ENCODE peak calls at places on chromosomes 1 and 21, in five cellular contexts. One of them, this sample, is unnamed.

GRCh38 chr1:173429517-173430477 is 47.3 kb upstream of the PRDX6 start:
- DNase-seq in CD8-positive, alpha-beta memory T cell: peak
- DNase-seq in left cardiac atrium: peak
- DNase-seq in progenitor cell of endocrine pancreas: peak
- DNase-seq in AG04450: peak
- DNase-seq in this sample: peak

GRCh38 chr1:80258659-80259058 is 1252.1 kb upstream of the ADGRL4 start:
- DNase-seq in CD8-positive, alpha-beta memory T cell: no peak
- DNase-seq in left cardiac atrium: no peak
- DNase-seq in progenitor cell of endocrine pancreas: no peak
- DNase-seq in AG04450: no peak
- DNase-seq in this sample: no peak

GRCh38 chr21:46357335-46357604 is 33.3 kb downstream of the PCNT start:
- DNase-seq in CD8-positive, alpha-beta memory T cell: no peak
- DNase-seq in left cardiac atrium: no peak
- DNase-seq in progenitor cell of endocrine pancreas: no peak
- DNase-seq in AG04450: no peak
- DNase-seq in this sample: no peak

GRCh38 chr1:204075116-204075636 is 2.3 kb downstream of the SOX13 start:
- DNase-seq in CD8-positive, alpha-beta memory T cell: no peak
- DNase-seq in left cardiac atrium: peak
- DNase-seq in progenitor cell of endocrine pancreas: no peak
- DNase-seq in AG04450: no peak
- DNase-seq in this sample: no peak

GRCh38 chr1:14627608-14628489 is 29.4 kb downstream of the KAZN start:
- DNase-seq in CD8-positive, alpha-beta memory T cell: no peak
- DNase-seq in left cardiac atrium: no peak
- DNase-seq in progenitor cell of endocrine pancreas: no peak
- DNase-seq in AG04450: no peak
- DNase-seq in this sample: no peak

GRCh38 chr1:77825356-77825709 is 45.9 kb downstream of the MIGA1 start:
- DNase-seq in CD8-positive, alpha-beta memory T cell: no peak
- DNase-seq in left cardiac atrium: no peak
- DNase-seq in progenitor cell of endocrine pancreas: no peak
- DNase-seq in AG04450: peak
- DNase-seq in this sample: no peak

GRCh38 chr1:41776896-41777431 is 141.8 kb downstream of the HIVEP3 start:
- DNase-seq in CD8-positive, alpha-beta memory T cell: no peak
- DNase-seq in left cardiac atrium: no peak
- DNase-seq in progenitor cell of endocrine pancreas: no peak
- DNase-seq in AG04450: no peak
- DNase-seq in this sample: no peak

GRCh38 chr1:95532335-95532734 is 298.3 kb downstream of the RWDD3 start:
- DNase-seq in CD8-positive, alpha-beta memory T cell: no peak
- DNase-seq in left cardiac atrium: no peak
- DNase-seq in progenitor cell of endocrine pancreas: no peak
- DNase-seq in AG04450: no peak
- DNase-seq in this sample: no peak

GRCh38 chr21:41170442-41170841 is 2.5 kb downstream of the BACE2 start:
- DNase-seq in CD8-positive, alpha-beta memory T cell: no peak
- DNase-seq in left cardiac atrium: peak
- DNase-seq in progenitor cell of endocrine pancreas: peak
- DNase-seq in AG04450: no peak
- DNase-seq in this sample: no peak

GRCh38 chr1:229508823-229509337 is 739 bp upstream of the NUP133 start:
- DNase-seq in CD8-positive, alpha-beta memory T cell: no peak
- DNase-seq in left cardiac atrium: no peak
- DNase-seq in progenitor cell of endocrine pancreas: no peak
- DNase-seq in AG04450: no peak
- DNase-seq in this sample: no peak

GRCh38 chr1:177001556-177001955 is 163.0 kb downstream of the ASTN1 start:
- DNase-seq in CD8-positive, alpha-beta memory T cell: no peak
- DNase-seq in left cardiac atrium: no peak
- DNase-seq in progenitor cell of endocrine pancreas: no peak
- DNase-seq in AG04450: no peak
- DNase-seq in this sample: no peak

GRCh38 chr1:51667556-51667955 is 50.7 kb downstream of the OSBPL9 start:
- DNase-seq in CD8-positive, alpha-beta memory T cell: no peak
- DNase-seq in left cardiac atrium: no peak
- DNase-seq in progenitor cell of endocrine pancreas: no peak
- DNase-seq in AG04450: no peak
- DNase-seq in this sample: no peak

GRCh38 chr1:81349194-81349965 is 451.4 kb upstream of the ADGRL2 start:
- DNase-seq in CD8-positive, alpha-beta memory T cell: no peak
- DNase-seq in left cardiac atrium: no peak
- DNase-seq in progenitor cell of endocrine pancreas: no peak
- DNase-seq in AG04450: no peak
- DNase-seq in this sample: no peak

GRCh38 chr1:184770176-184770575 is 15.5 kb upstream of the EDEM3 start:
- DNase-seq in CD8-positive, alpha-beta memory T cell: no peak
- DNase-seq in left cardiac atrium: no peak
- DNase-seq in progenitor cell of endocrine pancreas: no peak
- DNase-seq in AG04450: no peak
- DNase-seq in this sample: no peak

GRCh38 chr1:1398677-1399186 is 403 bp downstream of the CCNL2 start:
- DNase-seq in CD8-positive, alpha-beta memory T cell: no peak
- DNase-seq in left cardiac atrium: no peak
- DNase-seq in progenitor cell of endocrine pancreas: no peak
- DNase-seq in AG04450: no peak
- DNase-seq in this sample: no peak

GRCh38 chr21:34037446-34037845 is 35.9 kb upstream of the MRPS6 start:
- DNase-seq in CD8-positive, alpha-beta memory T cell: no peak
- DNase-seq in left cardiac atrium: no peak
- DNase-seq in progenitor cell of endocrine pancreas: no peak
- DNase-seq in AG04450: peak
- DNase-seq in this sample: no peak

GRCh38 chr21:30881480-30881879 is at the start of gene KRTAP11-1:
- DNase-seq in CD8-positive, alpha-beta memory T cell: no peak
- DNase-seq in left cardiac atrium: no peak
- DNase-seq in progenitor cell of endocrine pancreas: no peak
- DNase-seq in AG04450: no peak
- DNase-seq in this sample: no peak

GRCh38 chr1:109266965-109267364 is 16.0 kb downstream of the PSRC1 start:
- DNase-seq in CD8-positive, alpha-beta memory T cell: no peak
- DNase-seq in left cardiac atrium: no peak
- DNase-seq in progenitor cell of endocrine pancreas: no peak
- DNase-seq in AG04450: no peak
- DNase-seq in this sample: no peak

GRCh38 chr1:231628207-231628876 is 1.8 kb downstream of the DISC1 start:
- DNase-seq in CD8-positive, alpha-beta memory T cell: no peak
- DNase-seq in left cardiac atrium: no peak
- DNase-seq in progenitor cell of endocrine pancreas: no peak
- DNase-seq in AG04450: no peak
- DNase-seq in this sample: peak

GRCh38 chr1:67460648-67461500 is 30.7 kb upstream of the SERBP1 start:
- DNase-seq in CD8-positive, alpha-beta memory T cell: no peak
- DNase-seq in left cardiac atrium: peak
- DNase-seq in progenitor cell of endocrine pancreas: no peak
- DNase-seq in AG04450: no peak
- DNase-seq in this sample: no peak

GRCh38 chr1:186762653-186763052 is 66.1 kb upstream of the PLA2G4A start:
- DNase-seq in CD8-positive, alpha-beta memory T cell: no peak
- DNase-seq in left cardiac atrium: no peak
- DNase-seq in progenitor cell of endocrine pancreas: no peak
- DNase-seq in AG04450: no peak
- DNase-seq in this sample: no peak

GRCh38 chr1:6280761-6281451 is 20.0 kb upstream of the GPR153 start:
- DNase-seq in CD8-positive, alpha-beta memory T cell: no peak
- DNase-seq in left cardiac atrium: no peak
- DNase-seq in progenitor cell of endocrine pancreas: peak
- DNase-seq in AG04450: no peak
- DNase-seq in this sample: no peak

GRCh38 chr1:241639040-241639652 is 1.0 kb downstream of the CHML start:
- DNase-seq in CD8-positive, alpha-beta memory T cell: no peak
- DNase-seq in left cardiac atrium: no peak
- DNase-seq in progenitor cell of endocrine pancreas: no peak
- DNase-seq in AG04450: no peak
- DNase-seq in this sample: no peak

GRCh38 chr21:45590246-45590725 is 48.0 kb upstream of the SLC19A1 start:
- DNase-seq in CD8-positive, alpha-beta memory T cell: peak
- DNase-seq in left cardiac atrium: peak
- DNase-seq in progenitor cell of endocrine pancreas: peak
- DNase-seq in AG04450: no peak
- DNase-seq in this sample: peak

GRCh38 chr1:8602471-8603219 is 214.8 kb downstream of the RERE start:
- DNase-seq in CD8-positive, alpha-beta memory T cell: no peak
- DNase-seq in left cardiac atrium: no peak
- DNase-seq in progenitor cell of endocrine pancreas: no peak
- DNase-seq in AG04450: no peak
- DNase-seq in this sample: no peak

GRCh38 chr1:197423006-197423405 is 155.0 kb downstream of the CRB1 start:
- DNase-seq in CD8-positive, alpha-beta memory T cell: no peak
- DNase-seq in left cardiac atrium: no peak
- DNase-seq in progenitor cell of endocrine pancreas: no peak
- DNase-seq in AG04450: no peak
- DNase-seq in this sample: no peak

GRCh38 chr1:56773341-56774066 is 45.7 kb downstream of the FYB2 start:
- DNase-seq in CD8-positive, alpha-beta memory T cell: no peak
- DNase-seq in left cardiac atrium: no peak
- DNase-seq in progenitor cell of endocrine pancreas: no peak
- DNase-seq in AG04450: no peak
- DNase-seq in this sample: no peak

GRCh38 chr21:26843912-26844257 is 1.3 kb downstream of the ADAMTS1 start:
- DNase-seq in CD8-positive, alpha-beta memory T cell: no peak
- DNase-seq in left cardiac atrium: no peak
- DNase-seq in progenitor cell of endocrine pancreas: peak
- DNase-seq in AG04450: no peak
- DNase-seq in this sample: no peak

GRCh38 chr21:28884481-28884880 is 108.2 kb downstream of the LTN1 start:
- DNase-seq in CD8-positive, alpha-beta memory T cell: no peak
- DNase-seq in left cardiac atrium: no peak
- DNase-seq in progenitor cell of endocrine pancreas: no peak
- DNase-seq in AG04450: no peak
- DNase-seq in this sample: no peak

GRCh38 chr1:21814241-21814918 is 2.3 kb downstream of the LDLRAD2 start:
- DNase-seq in CD8-positive, alpha-beta memory T cell: peak
- DNase-seq in left cardiac atrium: no peak
- DNase-seq in progenitor cell of endocrine pancreas: peak
- DNase-seq in AG04450: no peak
- DNase-seq in this sample: no peak

GRCh38 chr1:208081972-208082371 is 162.2 kb downstream of the PLXNA2 start:
- DNase-seq in CD8-positive, alpha-beta memory T cell: no peak
- DNase-seq in left cardiac atrium: no peak
- DNase-seq in progenitor cell of endocrine pancreas: no peak
- DNase-seq in AG04450: no peak
- DNase-seq in this sample: no peak

GRCh38 chr1:55803429-55803828 is 588.3 kb upstream of the USP24 start:
- DNase-seq in CD8-positive, alpha-beta memory T cell: no peak
- DNase-seq in left cardiac atrium: no peak
- DNase-seq in progenitor cell of endocrine pancreas: no peak
- DNase-seq in AG04450: no peak
- DNase-seq in this sample: no peak

GRCh38 chr1:94755675-94756074 is 64.5 kb upstream of the SLC44A3 start:
- DNase-seq in CD8-positive, alpha-beta memory T cell: no peak
- DNase-seq in left cardiac atrium: no peak
- DNase-seq in progenitor cell of endocrine pancreas: no peak
- DNase-seq in AG04450: peak
- DNase-seq in this sample: no peak

GRCh38 chr1:194730304-194730703 is 1543.9 kb upstream of the B3GALT2 start:
- DNase-seq in CD8-positive, alpha-beta memory T cell: no peak
- DNase-seq in left cardiac atrium: no peak
- DNase-seq in progenitor cell of endocrine pancreas: no peak
- DNase-seq in AG04450: no peak
- DNase-seq in this sample: no peak

GRCh38 chr1:221692643-221693042 is 49.2 kb downstream of the DUSP10 start:
- DNase-seq in CD8-positive, alpha-beta memory T cell: no peak
- DNase-seq in left cardiac atrium: no peak
- DNase-seq in progenitor cell of endocrine pancreas: no peak
- DNase-seq in AG04450: no peak
- DNase-seq in this sample: no peak